ENCODE peak calls at places on chromosomes 3 and 15, in eight cellular contexts. X is A549, Y is GM13977, V is uterus, G is upper lobe of right lung, U is ascending aorta, B is sigmoid colon, Q is nephron progenitor cell. W is an unnamed sample.

GRCh38 chr15:22955544-22956085 is 24.6 kb downstream of the CYFIP1 start:
- DNase-seq in V (no peak), B (peak; percentile 60), Y (no peak), U (no peak), X (no peak), Q (no peak), G (no peak), W (no peak)

GRCh38 chr3:15933439-15934144 is 135.8 kb upstream of the ANKRD28 start:
- DNase-seq in V (no peak), G (no peak), Q (no peak), B (no peak), X (no peak), Y (no peak), U (no peak), W (no peak)

GRCh38 chr3:192409203-192409837 is 318.0 kb downstream of the FGF12 start:
- DNase-seq in U (no peak), B (peak; percentile 64), V (no peak), G (peak; percentile 65), Y (peak; percentile 59), X (peak; percentile 43), Q (peak; percentile 76), W (peak; percentile 55)

GRCh38 chr3:43016513-43016865 is 37.4 kb downstream of the GASK1A start:
- DNase-seq in Q (no peak), U (no peak), B (no peak), X (no peak), Y (no peak), V (no peak), G (no peak), W (no peak)

GRCh38 chr15:43913941-43914340 is 87.1 kb downstream of the WDR76 start:
- DNase-seq in U (no peak), G (no peak), B (no peak), X (no peak), V (no peak), Y (no peak), Q (no peak), W (no peak)

GRCh38 chr3:72590732-72591192 is 257.5 kb downstream of the SHQ1 start:
- DNase-seq in X (no peak), V (no peak), B (no peak), G (no peak), Y (no peak), Q (peak; percentile 67), U (no peak), W (peak; percentile 52)

GRCh38 chr15:25439456-25439836 is 622 bp upstream of the UBE3A start:
- DNase-seq in B (no peak), V (no peak), G (no peak), Q (no peak), X (peak; percentile 17), U (no peak), Y (peak; percentile 12), W (no peak)

GRCh38 chr15:90201150-90201943 is at the start of gene SEMA4B:
- DNase-seq in G (peak; percentile 89), Q (peak; percentile 89), V (peak; percentile 58), B (peak; percentile 85), Y (peak; percentile 96), X (peak; percentile 61), U (no peak), W (peak; percentile 72)

GRCh38 chr3:50238549-50239026 is 2.6 kb downstream of the GNAI2 start:
- DNase-seq in Y (no peak), B (peak; percentile 96), Q (no peak), U (peak; percentile 66), G (peak; percentile 94), X (peak; percentile 41), V (peak; percentile 75), W (no peak)

GRCh38 chr15:85463273-85463937 is 83.0 kb downstream of the AKAP13 start:
- DNase-seq in V (no peak), Q (no peak), B (no peak), Y (no peak), U (no peak), G (no peak), X (no peak), W (no peak)

GRCh38 chr3:168877899-168878298 is 782.2 kb upstream of the GOLIM4 start:
- DNase-seq in V (no peak), X (no peak), G (no peak), U (no peak), B (no peak), Q (no peak), Y (no peak), W (no peak)

GRCh38 chr15:89059006-89059405 is 29.2 kb upstream of the ABHD2 start:
- DNase-seq in U (no peak), G (no peak), V (no peak), B (no peak), X (no peak), Q (no peak), Y (no peak), W (no peak)

GRCh38 chr3:131840151-131840797 is 194.5 kb downstream of the CPNE4 start:
- DNase-seq in X (no peak), Q (no peak), V (no peak), G (no peak), B (no peak), Y (no peak), U (no peak), W (no peak)

GRCh38 chr3:154794383-154794782 is 285.7 kb upstream of the MME start:
- DNase-seq in G (no peak), Q (no peak), U (no peak), B (no peak), X (no peak), V (no peak), Y (no peak), W (no peak)

GRCh38 chr3:33717866-33718594 is at the start of gene CLASP2:
- DNase-seq in Y (peak; percentile 90), U (peak; percentile 69), V (peak; percentile 85), Q (peak; percentile 86), X (peak; percentile 91), G (peak; percentile 96), B (peak; percentile 94), W (peak; percentile 78)
- TF ChIP-seq CTCF in Y (no peak), U (no peak), V (no peak), Q (no peak), X (no peak), G (no peak), B (no peak), W (peak; percentile 36)

DNA sequence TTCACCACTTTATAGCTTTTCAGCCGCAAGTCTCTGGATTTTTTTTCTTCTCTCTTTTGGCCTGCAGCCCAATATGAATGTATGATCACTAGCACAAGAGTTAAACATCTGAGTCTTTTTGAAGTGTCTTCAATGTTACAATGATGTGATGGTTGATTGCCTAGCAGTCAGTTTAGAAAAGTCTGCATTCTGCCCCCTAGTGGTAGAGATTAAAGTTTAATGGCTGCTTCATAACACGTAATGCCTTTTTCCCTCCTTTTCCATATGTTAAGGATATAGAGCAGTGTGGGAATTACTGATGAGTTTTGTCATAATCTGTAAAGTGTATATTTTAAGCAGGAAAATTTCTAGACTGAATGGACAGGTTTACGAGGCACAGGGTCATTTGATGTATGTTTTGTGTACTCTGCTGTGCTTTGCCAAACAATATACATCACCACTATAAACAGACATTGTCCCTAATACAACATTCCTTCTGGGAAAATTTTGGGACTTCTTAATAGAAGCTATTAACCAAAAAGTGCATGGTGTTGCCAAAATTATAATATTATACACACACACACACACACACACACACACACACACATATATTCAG is 1038.5 kb upstream of the NR2F2 start:
- DNase-seq in X (peak; percentile 63), Y (peak; percentile 33), U (no peak), G (no peak), V (no peak), Q (no peak), B (no peak), W (no peak)
- TF ChIP-seq CTCF in X (peak; percentile 83), Y (peak; percentile 67), U (peak; percentile 37), G (peak; percentile 69), V (peak; percentile 41), Q (peak; percentile 68), B (no peak), W (peak; percentile 78)

GRCh38 chr15:80587007-80587406 is 108.1 kb upstream of the ABHD17C start:
- DNase-seq in U (no peak), Q (no peak), V (no peak), B (peak; percentile 3), Y (no peak), G (no peak), X (no peak), W (no peak)
- TF ChIP-seq CTCF in U (no peak), Q (no peak), V (no peak), B (no peak), Y (no peak), G (no peak), X (no peak), W (no peak)

GRCh38 chr3:44359146-44359751 is 20.7 kb downstream of the TCAIM start:
- DNase-seq in B (no peak), U (no peak), G (no peak), Q (peak; percentile 80), V (no peak), Y (no peak), X (peak; percentile 25), W (peak; percentile 27)
- TF ChIP-seq CTCF in B (no peak), U (no peak), G (no peak), Q (no peak), V (no peak), Y (no peak), X (no peak), W (no peak)